ENCODE peak calls at places on chromosomes 6 and 20, in eight cellular contexts. Y, X, F, Q, K, Z, V and J are unnamed samples. For H3K4me1, the result is how much of the 10 kb centered on the place peaks cover.

GRCh38 chr6:16576391-16577368 is 184.6 kb downstream of the ATXN1 start:
- DNase-seq in Y (peak), X (peak), F (no peak), Q (no peak), K (peak), Z (no peak), V (no peak), J (peak)

GRCh38 chr6:9766240-9766915 is 648.5 kb downstream of the TFAP2A start:
- DNase-seq in Y (peak), X (peak), F (peak), Q (peak), K (peak), Z (no peak), V (no peak), J (no peak)

GRCh38 chr6:39852324-39852723 is 60.1 kb downstream of the DAAM2 start:
- DNase-seq in Y (no peak), X (no peak), F (no peak), Q (no peak), K (no peak), Z (no peak), V (no peak), J (no peak)

GRCh38 chr20:36793294-36794115 is 19.9 kb upstream of the DSN1 start:
- DNase-seq in Y (no peak), X (no peak), F (no peak), Q (no peak), K (no peak), Z (no peak), V (no peak), J (no peak)

GRCh38 chr6:48775157-48775556 is 664.2 kb upstream of the PTCHD4 start:
- DNase-seq in Y (no peak), X (no peak), F (no peak), Q (peak), K (peak), Z (no peak), V (no peak), J (no peak)

GRCh38 chr6:63351995-63352586 is 32.3 kb upstream of the LGSN start:
- DNase-seq in Y (peak), X (peak), F (peak), Q (peak), K (peak), Z (no peak), V (no peak), J (no peak)

GRCh38 chr20:44745560-44746366 is at the start of gene KCNK15:
- DNase-seq in Y (peak), X (no peak), F (no peak), Q (peak), K (peak), Z (peak), V (peak), J (no peak)

GRCh38 chr6:11140061-11140460 is 28.5 kb upstream of the ERVFRD-1 start:
- DNase-seq in Y (peak), X (no peak), F (no peak), Q (no peak), K (no peak), Z (no peak), V (no peak), J (no peak)

GRCh38 chr6:52697903-52698302 is 27.0 kb downstream of the TMEM14A start:
- DNase-seq in Y (no peak), X (no peak), F (no peak), Q (peak), K (peak), Z (no peak), V (no peak), J (no peak)

GRCh38 chr20:60272790-60273189 is 314.6 kb downstream of the CDH26 start:
- DNase-seq in Y (no peak), X (no peak), F (no peak), Q (no peak), K (no peak), Z (no peak), V (no peak), J (no peak)

GRCh38 chr6:75296811-75297779 is 12.5 kb upstream of the TMEM30A start:
- DNase-seq in Y (peak), X (no peak), F (peak), Q (peak), K (peak), Z (peak), V (peak), J (no peak)

GRCh38 chr6:54198134-54198533 is 86.9 kb downstream of the MLIP start:
- DNase-seq in Y (peak), X (no peak), F (no peak), Q (peak), K (no peak), Z (no peak), V (no peak), J (no peak)

GRCh38 chr6:75755704-75756103 is 6.7 kb downstream of the MYO6 start:
- DNase-seq in Y (peak), X (no peak), F (no peak), Q (peak), K (no peak), Z (no peak), V (no peak), J (no peak)

GRCh38 chr20:24953621-24954133 is 4.6 kb downstream of the CST7 start:
- DNase-seq in Y (no peak), X (no peak), F (no peak), Q (no peak), K (no peak), Z (no peak), V (peak), J (peak)

GRCh38 chr20:24956001-24956761 is 7.1 kb downstream of the CST7 start:
- DNase-seq in Y (no peak), X (no peak), F (no peak), Q (no peak), K (no peak), Z (no peak), V (no peak), J (no peak)

GRCh38 chr20:24954151-24954550 is 5.1 kb downstream of the CST7 start:
- DNase-seq in Y (no peak), X (no peak), F (no peak), Q (no peak), K (no peak), Z (no peak), V (peak), J (no peak)

GRCh38 chr20:24953204-24953565 is 4.1 kb downstream of the CST7 start:
- DNase-seq in Y (no peak), X (no peak), F (no peak), Q (no peak), K (no peak), Z (no peak), V (no peak), J (peak)

GRCh38 chr20:24955045-24955444 is 6.0 kb downstream of the CST7 start:
- DNase-seq in Y (no peak), X (peak), F (no peak), Q (no peak), K (no peak), Z (no peak), V (no peak), J (peak)
- H3K4me1 ChIP-seq in Y (under half), X (under half), F (under half), Q (under half), K (under half), Z (under half), V (under half), J (under half)

DNA sequence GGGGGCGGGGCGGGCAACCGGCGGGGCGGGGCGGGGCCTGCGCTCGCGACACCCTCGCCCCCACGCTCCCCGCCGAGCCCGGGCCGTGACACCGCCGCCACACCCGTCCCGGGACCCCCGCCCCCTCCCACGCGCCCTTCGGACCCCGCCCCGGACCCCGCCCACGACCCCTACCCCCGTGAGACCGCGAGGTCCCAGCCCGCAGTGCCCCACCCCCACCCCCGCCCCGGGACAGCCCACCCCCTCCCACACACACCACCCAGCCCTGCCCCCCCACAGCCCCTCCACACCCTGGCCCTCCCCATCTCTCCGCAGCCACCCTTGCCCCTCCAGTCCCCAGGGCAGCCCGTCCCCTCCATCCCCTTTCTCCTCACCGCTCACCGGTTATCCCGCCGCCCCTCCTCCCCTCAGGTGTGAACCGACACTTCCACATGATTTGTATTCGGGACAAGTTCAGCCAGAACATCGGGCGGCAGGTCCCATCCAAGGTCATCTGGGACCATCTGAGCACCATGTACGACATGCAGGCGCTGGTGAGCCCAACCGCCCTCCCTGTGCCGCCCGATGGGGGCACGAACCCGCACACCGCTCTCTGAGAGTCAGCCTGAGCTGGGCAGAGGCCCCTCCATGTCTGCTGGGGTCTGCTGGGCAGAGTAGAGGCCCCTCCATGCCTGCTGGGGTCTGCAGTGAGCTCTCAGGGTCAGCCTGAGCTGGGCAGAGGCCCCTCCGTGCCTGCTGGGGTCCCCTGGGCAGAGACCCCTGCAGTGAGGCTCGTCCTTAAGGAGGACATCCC is 622 bp downstream of the MRGBP start:
- DNase-seq in Y (no peak), X (no peak), F (no peak), Q (peak), K (no peak), Z (peak), V (no peak), J (peak)
- H3K9ac ChIP-seq in Y (peak), X (peak), F (peak), Q (peak), K (peak), Z (peak), V (no peak), J (peak)

GRCh38 chr6:128504003-128504654 is 16.3 kb downstream of the PTPRK start:
- DNase-seq in Y (no peak), X (no peak), F (no peak), Q (no peak), K (no peak), Z (no peak), V (no peak), J (no peak)
- H3K4me1 ChIP-seq in Y (under half), X (under half), F (under half), Q (under half), K (half or more), Z (under half), V (under half), J (under half)

GRCh38 chr6:18565231-18565630 is 178.1 kb downstream of the RNF144B start:
- DNase-seq in Y (no peak), X (no peak), F (no peak), Q (no peak), K (no peak), Z (no peak), V (no peak), J (no peak)
- H3K9ac ChIP-seq in Y (no peak), X (no peak), F (no peak), Q (no peak), K (no peak), Z (no peak), V (no peak), J (no peak)

GRCh38 chr6:170269151-170269872 is 21.6 kb downstream of the DLL1 start:
- DNase-seq in Y (no peak), X (no peak), F (no peak), Q (no peak), K (no peak), Z (no peak), V (peak), J (peak)
- H3K4me1 ChIP-seq in Y (under half), X (under half), F (under half), Q (under half), K (under half), Z (under half), V (under half), J (under half)

GRCh38 chr6:20811112-20811746 is 277.0 kb downstream of the CDKAL1 start:
- DNase-seq in Y (peak), X (no peak), F (peak), Q (peak), K (peak), Z (peak), V (peak), J (no peak)
- H3K9ac ChIP-seq in Y (peak), X (no peak), F (no peak), Q (peak), K (peak), Z (no peak), V (no peak), J (no peak)

GRCh38 chr6:15372932-15373331 is 127.1 kb downstream of the JARID2 start:
- DNase-seq in Y (no peak), X (no peak), F (no peak), Q (no peak), K (no peak), Z (no peak), V (no peak), J (no peak)
- H3K4me1 ChIP-seq in Y (under half), X (under half), F (under half), Q (under half), K (under half), Z (under half), V (under half), J (under half)